ENCODE peak calls at places on chromosomes 1 and 21, in six cellular contexts. X, E, L, O, U and B are unnamed samples.

GRCh38 chr1:19079541-19079940 is 123.1 kb upstream of the IFFO2 start:
- DNase-seq in X (no peak), E (no peak), L (no peak), O (no peak), U (no peak), B (no peak)

GRCh38 chr1:46516140-46516539 is 26.5 kb downstream of the DMBX1 start:
- DNase-seq in X (no peak), E (no peak), L (no peak), O (no peak), U (no peak), B (no peak)

GRCh38 chr21:33268736-33269441 is 2.7 kb downstream of the IL10RB start:
- DNase-seq in X (no peak), E (peak), L (peak), O (no peak), U (no peak), B (peak)

GRCh38 chr1:178275553-178275952 is 181.6 kb downstream of the RASAL2 start:
- DNase-seq in X (no peak), E (no peak), L (no peak), O (no peak), U (no peak), B (no peak)

GRCh38 chr1:94971491-94971924 is 44.6 kb upstream of the CNN3 start:
- DNase-seq in X (no peak), E (no peak), L (no peak), O (no peak), U (no peak), B (no peak)

GRCh38 chr1:5690878-5691277 is 301.3 kb downstream of the NPHP4 start:
- DNase-seq in X (no peak), E (no peak), L (no peak), O (no peak), U (no peak), B (no peak)

GRCh38 chr1:155526356-155526755 is 36.2 kb downstream of the ASH1L start:
- DNase-seq in X (no peak), E (no peak), L (no peak), O (no peak), U (no peak), B (no peak)

GRCh38 chr1:235017719-235018118 is 110.9 kb downstream of the TOMM20 start:
- DNase-seq in X (no peak), E (no peak), L (no peak), O (no peak), U (no peak), B (no peak)

GRCh38 chr1:25568834-25569598 is 25.6 kb downstream of the LDLRAP1 start:
- DNase-seq in X (no peak), E (no peak), L (no peak), O (no peak), U (no peak), B (no peak)

GRCh38 chr1:65764052-65764451 is 28.6 kb upstream of the PDE4B start:
- DNase-seq in X (no peak), E (no peak), L (no peak), O (no peak), U (no peak), B (no peak)

GRCh38 chr1:11320153-11320936 is 47.3 kb downstream of the UBIAD1 start:
- DNase-seq in X (no peak), E (peak), L (no peak), O (peak), U (no peak), B (no peak)

GRCh38 chr1:203048555-203049051 is 22.3 kb downstream of the PPFIA4 start:
- DNase-seq in X (no peak), E (no peak), L (no peak), O (peak), U (no peak), B (no peak)

GRCh38 chr1:4170953-4171352 is 270.9 kb upstream of the C1orf174 start:
- DNase-seq in X (no peak), E (no peak), L (no peak), O (no peak), U (no peak), B (no peak)

GRCh38 chr1:56473582-56474270 is 105.6 kb downstream of the PLPP3 start:
- DNase-seq in X (no peak), E (no peak), L (no peak), O (no peak), U (no peak), B (no peak)

GRCh38 chr21:35019631-35020032 is 29.5 kb downstream of the RUNX1 start:
- DNase-seq in X (no peak), E (no peak), L (no peak), O (no peak), U (no peak), B (no peak)

GRCh38 chr1:230869499-230869898 is 1.2 kb upstream of the C1orf198 start:
- DNase-seq in X (no peak), E (no peak), L (no peak), O (no peak), U (no peak), B (no peak)

GRCh38 chr21:40447016-40447415 is 399.9 kb downstream of the DSCAM start:
- DNase-seq in X (no peak), E (no peak), L (no peak), O (no peak), U (no peak), B (no peak)